ENCODE peak calls at places on chromosome 21, in five cellular contexts. G is HCT116, X is OCI-LY7, R is spleen, O is colonic mucosa. C is an unnamed sample.

GRCh38 chr21:25370311-25370744 is 237.0 kb downstream of the MRPL39 start:
- DNase-seq in G (no peak), O (no peak), R (no peak), X (no peak), C (no peak)

GRCh38 chr21:46393451-46393940 is 65.2 kb upstream of the DIP2A start:
- DNase-seq in R (no peak), X (no peak), O (no peak), G (no peak), C (no peak)

GRCh38 chr21:35922618-35923017 is 137.7 kb downstream of the SETD4 start:
- DNase-seq in X (no peak), R (no peak), O (no peak), G (no peak), C (no peak)

GRCh38 chr21:45416619-45417018 is 11.7 kb downstream of the COL18A1 start:
- DNase-seq in X (no peak), R (peak; percentile 50), O (no peak), G (no peak), C (no peak)

GRCh38 chr21:16841917-16842316 is 670.9 kb upstream of the CXADR start:
- DNase-seq in G (no peak), R (no peak), X (no peak), O (no peak), C (no peak)

GRCh38 chr21:34589511-34590282 is 25.2 kb downstream of the RCAN1 start:
- DNase-seq in X (no peak), O (peak; percentile 12), G (no peak), R (no peak), C (no peak)

GRCh38 chr21:45580181-45580575 is 37.9 kb upstream of the SLC19A1 start:
- DNase-seq in X (no peak), O (peak; percentile 6), R (peak; percentile 47), G (no peak), C (no peak)

GRCh38 chr21:32702702-32703101 is 25.1 kb downstream of the SYNJ1 start:
- DNase-seq in G (no peak), R (no peak), X (no peak), O (no peak), C (peak; percentile 25)

GRCh38 chr21:15592271-15592860 is 137.4 kb upstream of the USP25 start:
- DNase-seq in O (no peak), X (peak; percentile 51), R (no peak), G (peak; percentile 21), C (peak; percentile 54)

GRCh38 chr21:18265955-18266354 is 21.3 kb downstream of the CHODL start:
- DNase-seq in O (no peak), X (no peak), G (no peak), R (no peak), C (no peak)

GRCh38 chr21:35565204-35565611 is 495.1 kb downstream of the SETD4 start:
- DNase-seq in X (no peak), O (no peak), G (no peak), R (no peak), C (no peak)

GRCh38 chr21:35850542-35851103 is 209.7 kb downstream of the SETD4 start:
- DNase-seq in X (no peak), G (no peak), R (no peak), O (no peak), C (no peak)

GRCh38 chr21:38774152-38774551 is 31.6 kb upstream of the ETS2 start:
- DNase-seq in O (no peak), R (no peak), X (no peak), G (no peak), C (no peak)

GRCh38 chr21:34889537-34890257 is 159.4 kb downstream of the RUNX1 start:
- DNase-seq in O (peak; percentile 82), G (no peak), X (peak; percentile 78), R (peak; percentile 97), C (peak; percentile 74)

GRCh38 chr21:20451051-20451450 is 547.2 kb upstream of the NCAM2 start:
- DNase-seq in G (no peak), O (no peak), X (no peak), R (no peak), C (no peak)
- H3K9me3 ChIP-seq in G (peaks cover 25% of the 10 kb centered on the region), O (no peaks in the 10 kb centered on the region), X (peaks cover 9% of the 10 kb centered on the region), R (no peaks in the 10 kb centered on the region), C (no peaks in the 10 kb centered on the region)

GRCh38 chr21:31555741-31556191 is 103.7 kb upstream of the SOD1 start:
- DNase-seq in O (no peak), G (no peak), R (no peak), X (no peak), C (no peak)

GRCh38 chr21:31553926-31554325 is 105.6 kb upstream of the SOD1 start:
- DNase-seq in X (no peak), O (no peak), R (no peak), G (no peak), C (no peak)

GRCh38 chr21:31552826-31553225 is 106.7 kb upstream of the SOD1 start:
- DNase-seq in O (no peak), R (no peak), G (no peak), X (no peak), C (no peak)

GRCh38 chr21:31553461-31553860 is 106.0 kb upstream of the SOD1 start:
- DNase-seq in G (no peak), O (no peak), R (no peak), X (no peak), C (no peak)

DNA sequence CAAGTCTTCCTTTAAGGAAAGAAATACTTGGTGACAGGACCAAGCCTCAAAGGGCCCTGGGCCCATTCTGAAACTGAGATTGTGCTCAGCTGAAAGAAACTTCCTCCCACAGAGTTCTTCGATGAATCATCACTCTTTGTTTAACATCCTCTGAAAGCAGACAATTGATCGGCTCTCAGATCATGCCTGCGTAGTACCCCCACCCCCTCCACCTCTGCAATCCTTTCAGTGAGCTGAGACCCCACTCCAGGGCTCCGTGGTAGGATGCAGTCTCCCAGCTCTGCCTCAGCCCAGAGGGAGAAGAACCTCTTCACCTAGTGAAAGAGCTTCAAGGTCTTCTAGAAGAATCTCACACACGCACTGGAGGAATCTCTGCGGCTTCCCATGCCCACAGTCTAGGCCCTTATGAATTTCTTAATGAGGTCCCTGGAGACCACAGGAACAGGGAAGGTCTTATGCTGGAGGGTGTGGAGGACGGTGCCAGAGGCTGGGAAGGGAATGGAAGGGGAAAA is 104.9 kb upstream of the SOD1 start:
- DNase-seq in G (peak; percentile 39), O (no peak), R (no peak), X (no peak), C (no peak)
- H3K4me3 ChIP-seq in G (peak overlapping the region; percentile 32), O (no peak overlapping the region), R (no peak overlapping the region), X (no peak overlapping the region), C (no peak overlapping the region)

DNA sequence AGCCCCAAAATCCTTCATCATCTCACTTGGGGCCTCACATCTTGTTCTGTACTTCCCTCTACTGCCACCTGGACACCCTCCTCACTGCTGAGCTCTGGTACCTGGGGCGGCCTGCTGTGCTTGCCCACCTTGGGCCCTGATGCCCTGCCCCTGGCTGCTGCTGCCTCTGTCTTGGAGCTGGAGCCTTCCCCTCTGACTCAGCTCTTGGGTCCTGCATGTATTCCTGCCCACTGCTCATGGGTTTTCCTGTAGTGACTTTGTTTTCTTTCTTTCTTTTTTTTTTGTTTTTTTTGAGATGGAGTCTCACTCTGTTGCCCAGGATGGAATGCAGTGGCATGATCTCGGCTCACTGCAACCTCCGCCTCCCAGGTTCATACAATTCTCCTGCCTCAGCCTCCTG is 37.5 kb downstream of the TRAPPC10 start:
- DNase-seq in X (no peak), G (no peak), O (no peak), R (no peak), C (no peak)
- H3K36me3 ChIP-seq in X (peaks cover 19% of the 10 kb centered on the region), G (no peaks in the 10 kb centered on the region), O (peaks cover 5% of the 10 kb centered on the region), R (peaks cover 15% of the 10 kb centered on the region), C (peaks cover 6% of the 10 kb centered on the region)

GRCh38 chr21:29827647-29828046 is 112.1 kb downstream of the GRIK1 start:
- DNase-seq in X (no peak), O (no peak), G (no peak), R (no peak), C (no peak)

GRCh38 chr21:29829514-29830255 is 110.1 kb downstream of the GRIK1 start:
- DNase-seq in R (no peak), O (no peak), X (no peak), G (no peak), C (no peak)

GRCh38 chr21:29827236-29827635 is 112.6 kb downstream of the GRIK1 start:
- DNase-seq in G (no peak), R (no peak), X (no peak), O (no peak), C (no peak)

GRCh38 chr21:29822064-29822463 is 117.7 kb downstream of the GRIK1 start:
- DNase-seq in X (no peak), R (no peak), G (no peak), O (no peak), C (no peak)

DNA sequence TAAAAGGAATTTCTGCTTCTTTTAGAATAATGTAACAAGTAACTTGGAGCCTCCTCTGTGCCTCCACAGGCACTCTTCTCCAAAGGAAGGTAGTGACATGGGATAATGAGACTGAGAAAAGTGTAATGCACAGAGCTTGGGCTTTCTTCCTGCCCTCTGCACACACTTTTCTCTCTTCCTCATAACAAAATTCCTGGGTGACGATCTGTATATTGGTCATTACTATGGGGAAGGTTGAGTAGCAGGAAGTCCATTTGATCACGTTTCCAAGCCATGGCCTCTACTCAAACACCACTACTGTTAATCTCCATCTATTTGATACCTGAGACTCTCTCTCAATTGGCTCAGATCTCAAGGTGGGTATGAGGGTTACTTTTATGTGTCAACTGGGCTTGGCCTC is 113.9 kb downstream of the GRIK1 start:
- DNase-seq in X (no peak), G (no peak), O (no peak), R (no peak), C (no peak)
- H3K9me3 ChIP-seq in X (no peaks in the 10 kb centered on the region), G (peaks cover 10% of the 10 kb centered on the region), O (no peaks in the 10 kb centered on the region), R (peaks cover 17% of the 10 kb centered on the region), C (no peaks in the 10 kb centered on the region)

GRCh38 chr21:37607081-37607480 is 240.5 kb downstream of the DYRK1A start:
- DNase-seq in G (no peak), X (no peak), O (no peak), R (no peak), C (no peak)
- H3K4me3 ChIP-seq in G (no peak overlapping the region), X (no peak overlapping the region), O (no peak overlapping the region), R (no peak overlapping the region), C (no peak overlapping the region)

GRCh38 chr21:28410264-28410663 is 582.4 kb downstream of the LTN1 start:
- DNase-seq in O (no peak), R (no peak), X (no peak), G (no peak), C (no peak)
- H3K36me3 ChIP-seq in O (no peaks in the 10 kb centered on the region), R (no peaks in the 10 kb centered on the region), X (no peaks in the 10 kb centered on the region), G (no peaks in the 10 kb centered on the region), C (no peaks in the 10 kb centered on the region)

DNA sequence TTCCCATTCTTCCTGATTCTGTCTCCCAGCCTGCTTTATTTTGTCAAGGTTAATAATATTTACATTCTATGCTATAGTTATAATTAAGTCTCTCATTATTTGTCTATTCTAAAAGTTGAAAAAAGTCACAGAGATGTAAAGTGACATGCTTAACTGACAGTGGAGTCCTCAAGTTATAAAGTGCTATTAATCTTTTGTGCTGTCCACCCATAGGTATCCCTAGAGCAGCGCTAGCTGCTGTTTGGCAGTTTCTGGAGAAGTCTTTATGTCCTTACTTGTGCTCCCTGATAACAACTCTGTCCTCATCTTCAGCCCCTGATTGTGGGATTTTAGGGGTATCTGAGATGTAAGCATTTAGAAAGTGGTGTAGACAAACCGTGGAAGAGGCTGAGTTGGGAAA is 13.1 kb downstream of the BACH1 start:
- DNase-seq in O (no peak), R (no peak), X (no peak), G (no peak), C (no peak)
- H3K9me3 ChIP-seq in O (no peaks in the 10 kb centered on the region), R (no peaks in the 10 kb centered on the region), X (no peaks in the 10 kb centered on the region), G (no peaks in the 10 kb centered on the region), C (no peaks in the 10 kb centered on the region)